ENCODE peak calls at places on chromosomes 5 and 9, in eight cellular contexts. M is vagina, O is SK-N-SH, Z is cardiac muscle cell, I is PC-9, F is IMR-90, T is tibial nerve, P is heart left ventricle. S is an unnamed sample.

GRCh38 chr5:66596791-66597757 is 881 bp downstream of the MAST4 start:
- DNase-seq in P (peak; percentile 52), O (peak; percentile 69), F (no peak), M (no peak), Z (peak; percentile 35), T (no peak), I (no peak), S (peak; percentile 42)

GRCh38 chr5:172680921-172681320 is 39.9 kb downstream of the NEURL1B start:
- DNase-seq in P (no peak), T (no peak), Z (no peak), F (no peak), O (no peak), I (no peak), M (no peak), S (no peak)

GRCh38 chr5:91007780-91008402 is 375.2 kb downstream of the ARRDC3 start:
- DNase-seq in I (no peak), M (no peak), T (no peak), O (no peak), P (no peak), F (no peak), Z (no peak), S (no peak)

GRCh38 chr5:33148076-33148501 is 292.7 kb upstream of the TARS1 start:
- DNase-seq in P (peak; percentile 25), T (peak; percentile 56), Z (peak; percentile 91), M (no peak), F (peak; percentile 90), I (peak; percentile 81), O (no peak), S (no peak)

GRCh38 chr5:74259572-74259971 is 381.0 kb downstream of the ENC1 start:
- DNase-seq in I (no peak), M (no peak), P (no peak), Z (no peak), F (no peak), O (no peak), T (no peak), S (no peak)

GRCh38 chr5:105812356-105812755 is 1858.4 kb downstream of the EFNA5 start:
- DNase-seq in T (no peak), Z (peak; percentile 2), M (no peak), P (no peak), I (no peak), O (no peak), F (peak; percentile 62), S (no peak)

GRCh38 chr5:181052928-181053759 is 13.1 kb downstream of the BTNL9 start:
- DNase-seq in O (peak; percentile 67), P (no peak), Z (peak; percentile 8), M (no peak), I (no peak), F (no peak), T (no peak), S (no peak)

GRCh38 chr5:38871211-38871610 is 25.4 kb downstream of the OSMR start:
- DNase-seq in O (no peak), M (no peak), Z (no peak), I (no peak), P (no peak), T (no peak), F (peak; percentile 43), S (no peak)

GRCh38 chr9:127561491-127562270 is 50.4 kb upstream of the STXBP1 start:
- DNase-seq in Z (peak; percentile 98), F (peak; percentile 99), M (no peak), P (peak; percentile 79), O (no peak), I (peak; percentile 99), T (peak; percentile 88), S (peak; percentile 82)

GRCh38 chr5:37735649-37736347 is 104.0 kb downstream of the GDNF start:
- DNase-seq in P (no peak), F (peak; percentile 44), I (no peak), T (no peak), O (no peak), Z (peak; percentile 48), M (no peak), S (no peak)

DNA sequence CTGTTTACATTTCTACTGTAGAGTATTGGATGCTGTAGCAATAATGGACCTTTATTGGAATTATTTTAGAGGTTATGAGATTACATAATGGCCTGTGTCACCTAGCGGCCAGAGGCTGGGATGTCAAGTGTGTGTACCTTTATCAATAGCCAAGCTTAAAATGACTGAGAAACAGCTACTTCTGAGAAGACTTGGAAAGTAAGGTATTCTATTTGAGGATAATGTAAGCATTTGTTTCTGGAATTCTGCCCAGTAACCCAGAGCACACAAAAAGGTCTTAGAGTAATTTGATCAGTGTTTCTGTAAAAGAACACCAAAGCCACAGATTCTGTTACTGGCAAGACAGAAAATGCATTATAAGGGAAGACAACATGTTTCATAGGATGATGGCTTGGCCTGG is 116.8 kb downstream of the MACIR start:
- DNase-seq in P (no peak), T (no peak), I (peak; percentile 42), F (peak; percentile 92), Z (peak; percentile 60), O (no peak), M (no peak), S (no peak)
- TF ChIP-seq CTCF in P (no peak), T (no peak), I (peak; percentile 53), F (no peak), Z (no peak), O (no peak), M (no peak), S (no peak)

GRCh38 chr9:37054513-37054776 is 20.4 kb upstream of the PAX5 start:
- DNase-seq in I (no peak), T (no peak), M (no peak), Z (no peak), O (no peak), P (no peak), F (no peak), S (no peak)
- H3K4me1 ChIP-seq in I (no peaks in the 10 kb centered on the region), T (no peaks in the 10 kb centered on the region), M (no peaks in the 10 kb centered on the region), Z (no peaks in the 10 kb centered on the region), O (no peaks in the 10 kb centered on the region), P (no peaks in the 10 kb centered on the region), F (no peaks in the 10 kb centered on the region), S (no peaks in the 10 kb centered on the region)

DNA sequence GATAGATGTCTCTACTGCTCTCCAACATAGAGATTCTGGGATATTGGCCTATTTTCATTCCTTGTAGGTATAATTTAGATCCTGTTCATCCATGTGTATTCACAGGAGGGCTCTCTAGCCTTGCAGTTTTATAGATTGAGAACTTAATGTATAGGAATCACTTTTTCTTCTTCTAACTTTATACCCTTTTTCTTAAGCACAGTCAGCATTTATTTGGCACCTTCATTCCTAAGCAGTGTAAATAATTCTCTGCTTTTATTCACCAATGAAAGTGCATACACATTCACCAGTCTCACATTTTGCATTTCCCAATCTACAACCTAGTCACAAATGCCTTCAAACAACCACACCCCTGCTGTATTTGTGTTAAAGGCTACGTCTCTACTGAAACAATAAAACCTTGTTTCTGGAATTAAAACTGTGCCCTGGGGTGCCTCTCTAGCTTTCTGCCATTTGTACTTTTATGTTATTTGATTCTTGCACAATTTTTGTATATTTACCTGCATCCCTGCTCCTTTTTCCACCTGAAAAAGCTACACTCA is 49.3 kb downstream of the NREP start:
- DNase-seq in M (no peak), P (no peak), I (peak; percentile 56), T (no peak), Z (no peak), F (no peak), O (no peak), S (no peak)
- TF ChIP-seq CTCF in M (no peak), P (no peak), I (no peak), T (no peak), Z (no peak), F (no peak), O (no peak), S (no peak)

GRCh38 chr9:133133680-133134418 is 12.8 kb upstream of the RALGDS start:
- DNase-seq in P (peak; percentile 88), I (peak; percentile 98), O (peak; percentile 90), F (peak; percentile 96), Z (peak; percentile 96), T (peak; percentile 73), M (no peak), S (peak; percentile 94)

GRCh38 chr9:133137451-133138231 is 16.6 kb upstream of the RALGDS start:
- DNase-seq in Z (no peak), P (no peak), O (no peak), T (no peak), F (no peak), I (no peak), M (no peak), S (no peak)

GRCh38 chr9:133132174-133132573 is 11.1 kb upstream of the RALGDS start:
- DNase-seq in F (no peak), P (no peak), O (no peak), Z (no peak), T (no peak), M (no peak), I (no peak), S (no peak)

GRCh38 chr9:133135193-133135745 is 14.2 kb upstream of the RALGDS start:
- DNase-seq in M (no peak), T (no peak), F (peak; percentile 86), P (peak; percentile 54), O (peak; percentile 44), I (peak; percentile 94), Z (peak; percentile 80), S (peak; percentile 95)

GRCh38 chr9:133134419-133135190 is 13.6 kb upstream of the RALGDS start:
- DNase-seq in I (no peak), F (no peak), M (no peak), O (no peak), P (no peak), T (no peak), Z (no peak), S (peak; percentile 47)
- H3K4me1 ChIP-seq in I (peaks cover 39% of the 10 kb centered on the region), F (peaks cover 31% of the 10 kb centered on the region), M (peaks cover 65% of the 10 kb centered on the region), O (peaks cover 27% of the 10 kb centered on the region), P (peaks cover 51% of the 10 kb centered on the region), T (peaks cover 86% of the 10 kb centered on the region), Z (peaks cover 11% of the 10 kb centered on the region), S (peaks cover 48% of the 10 kb centered on the region)

GRCh38 chr5:167970002-167970401 is 321.4 kb upstream of the WWC1 start:
- DNase-seq in F (peak; percentile 26), P (no peak), T (no peak), Z (peak; percentile 32), I (peak; percentile 26), M (no peak), O (no peak), S (no peak)

GRCh38 chr5:167968784-167969183 is 322.7 kb upstream of the WWC1 start:
- DNase-seq in F (no peak), I (peak; percentile 24), Z (no peak), T (no peak), P (no peak), M (no peak), O (no peak), S (no peak)

GRCh38 chr5:167971706-167972105 is 319.7 kb upstream of the WWC1 start:
- DNase-seq in I (no peak), P (no peak), O (no peak), F (no peak), Z (no peak), M (no peak), T (no peak), S (no peak)

GRCh38 chr5:167964529-167964928 is 326.9 kb upstream of the WWC1 start:
- DNase-seq in Z (no peak), P (no peak), O (peak; percentile 19), I (peak; percentile 21), F (no peak), T (no peak), M (no peak), S (no peak)

DNA sequence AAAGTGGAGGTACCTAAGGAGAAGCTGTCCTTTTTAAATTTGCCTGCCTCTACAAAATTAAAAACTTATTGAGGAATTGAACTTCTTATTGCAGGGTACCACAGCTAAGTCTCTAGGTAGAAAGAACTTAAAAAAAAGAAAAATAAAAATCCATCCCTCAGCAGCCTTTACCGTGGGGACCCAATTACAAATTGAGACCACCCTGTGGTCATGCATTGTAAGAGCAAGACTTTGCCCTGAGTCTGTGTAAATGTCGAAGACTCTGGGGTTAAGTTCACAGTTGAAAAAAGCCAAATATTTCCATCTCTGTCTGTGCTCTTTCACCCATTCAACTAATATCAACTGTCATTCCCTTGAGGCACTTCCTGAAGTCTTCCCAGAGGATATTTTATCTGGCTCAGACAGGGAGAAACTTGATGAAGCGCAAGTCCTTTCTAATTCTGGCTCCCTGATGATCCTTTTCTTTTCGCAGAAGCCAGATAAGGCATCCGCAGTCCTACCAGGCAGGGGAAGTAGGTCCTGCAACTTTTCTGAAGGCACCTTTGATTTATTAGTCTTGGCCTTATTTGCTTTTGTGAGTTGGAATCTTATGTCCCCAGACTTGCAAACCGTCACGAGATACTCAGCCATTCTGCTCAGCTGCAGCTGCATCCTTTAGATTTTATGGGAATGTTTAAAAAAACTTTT is 323.8 kb upstream of the WWC1 start:
- DNase-seq in P (no peak), T (no peak), F (no peak), Z (peak; percentile 21), I (peak; percentile 33), O (no peak), M (no peak), S (no peak)
- TF ChIP-seq CTCF in P (no peak), T (no peak), F (no peak), Z (peak; percentile 9), I (no peak), O (no peak), M (no peak), S (no peak)